ENCODE peak calls at places on chromosomes 3 and 15, in ten cellular contexts. K is heart left ventricle; F is GM23248; D is adrenal gland; X is effector memory CD4-positive, alpha-beta T cell; A is tibial nerve; N is esophagus squamous epithelium; U is esophagus muscularis mucosa; W is aorta; H is gastrocnemius medialis. B is an unnamed sample.

GRCh38 chr3:77042892-77043291 is 3.0 kb downstream of the ROBO2 start:
- DNase-seq in F (peak; percentile 6), D (no peak), H (no peak), A (no peak), K (no peak), X (no peak), U (no peak), W (no peak), N (no peak), B (peak; percentile 27)

GRCh38 chr15:88430051-88430450 is 37.1 kb downstream of the MRPL46 start:
- DNase-seq in U (peak; percentile 60), W (no peak), K (no peak), A (no peak), F (no peak), D (no peak), N (no peak), X (no peak), H (no peak), B (no peak)

GRCh38 chr3:154242766-154243165 is 81.5 kb downstream of the DHX36 start:
- DNase-seq in U (no peak), K (no peak), H (no peak), N (no peak), D (no peak), X (no peak), W (no peak), F (no peak), A (no peak), B (no peak)

GRCh38 chr3:59451041-59451763 is 401.4 kb upstream of the CFAP20DC start:
- DNase-seq in H (no peak), F (no peak), K (no peak), X (peak; percentile 24), W (no peak), N (no peak), U (no peak), D (no peak), A (no peak), B (no peak)

GRCh38 chr3:58824285-58824684 is 157.7 kb upstream of the FAM3D start:
- DNase-seq in A (peak; percentile 38), K (no peak), F (peak; percentile 80), W (no peak), H (no peak), U (no peak), X (no peak), N (no peak), D (peak; percentile 50), B (peak; percentile 80)

GRCh38 chr3:127092776-127093175 is 100.2 kb upstream of the PRR23E start:
- DNase-seq in H (no peak), U (no peak), F (peak; percentile 5), N (no peak), W (no peak), X (no peak), D (no peak), K (no peak), A (no peak), B (no peak)

GRCh38 chr3:30199096-30199734 is 407.2 kb upstream of the TGFBR2 start:
- DNase-seq in X (peak; percentile 7), F (peak; percentile 67), D (peak; percentile 68), A (peak; percentile 90), K (peak; percentile 81), W (peak; percentile 91), H (peak; percentile 32), U (no peak), N (no peak), B (peak; percentile 87)

GRCh38 chr3:185308126-185308754 is 54.4 kb upstream of the EHHADH start:
- DNase-seq in A (peak; percentile 73), D (peak; percentile 63), N (no peak), K (no peak), H (no peak), U (no peak), F (peak; percentile 56), W (no peak), X (no peak), B (peak; percentile 83)

GRCh38 chr15:101146118-101146702 is 105.6 kb downstream of the CHSY1 start:
- DNase-seq in K (no peak), H (no peak), A (no peak), F (no peak), D (no peak), U (no peak), W (peak; percentile 10), X (no peak), N (no peak), B (no peak)

GRCh38 chr3:155243512-155243921 is 50.0 kb downstream of the STRIT1 start:
- DNase-seq in D (no peak), U (no peak), W (no peak), H (no peak), X (no peak), F (peak; percentile 52), K (no peak), A (no peak), N (no peak), B (no peak)

GRCh38 chr3:30680789-30681188 is 74.4 kb downstream of the TGFBR2 start:
- DNase-seq in F (peak; percentile 48), W (no peak), D (no peak), K (no peak), A (peak; percentile 43), U (no peak), X (no peak), N (no peak), H (no peak), B (no peak)

GRCh38 chr3:51163051-51163450 is 222.0 kb upstream of the MANF start:
- DNase-seq in A (no peak), W (no peak), F (peak; percentile 2), H (no peak), K (no peak), N (no peak), D (no peak), X (no peak), U (no peak), B (no peak)

GRCh38 chr15:68042855-68043222 is 11.3 kb upstream of the PIAS1 start:
- DNase-seq in F (no peak), W (no peak), D (no peak), N (no peak), U (peak; percentile 7), A (no peak), H (no peak), K (no peak), X (no peak), B (no peak)

GRCh38 chr15:61051570-61052031 is 177.5 kb downstream of the RORA start:
- DNase-seq in A (peak; percentile 66), W (no peak), X (no peak), D (peak; percentile 30), U (peak; percentile 91), H (peak; percentile 32), F (peak; percentile 85), N (no peak), K (no peak), B (peak; percentile 71)

GRCh38 chr15:32867313-32867626 is 149.5 kb downstream of the GREM1 start:
- DNase-seq in D (no peak), W (no peak), A (no peak), N (no peak), X (no peak), H (no peak), K (no peak), F (peak; percentile 92), U (no peak), B (peak; percentile 82)

GRCh38 chr15:83200162-83200561 is 7.5 kb downstream of the HDGFL3 start:
- DNase-seq in D (no peak), W (no peak), F (peak; percentile 79), X (no peak), K (no peak), H (no peak), A (no peak), N (no peak), U (no peak), B (peak; percentile 36)

GRCh38 chr15:40344217-40344616 is 3.5 kb upstream of the CCDC9B start:
- DNase-seq in N (no peak), W (no peak), A (no peak), F (peak; percentile 57), K (no peak), U (no peak), D (no peak), H (no peak), X (no peak), B (no peak)

GRCh38 chr3:134249442-134249841 is 1.2 kb downstream of the RYK start:
- DNase-seq in W (no peak), U (no peak), N (no peak), F (no peak), K (no peak), H (no peak), X (no peak), A (no peak), D (no peak), B (no peak)
- H3K4me3 ChIP-seq in W (peak overlapping the region; percentile 96), U (peak overlapping the region; percentile 78), N (peak overlapping the region; percentile 79), F (peak overlapping the region; percentile 81), K (peak overlapping the region; percentile 78), H (peak overlapping the region; percentile 81), X (peak overlapping the region; percentile 69), A (peak overlapping the region; percentile 75), D (no peak overlapping the region), B (peak overlapping the region; percentile 75)

GRCh38 chr3:149398296-149398695 is 20.8 kb upstream of the TM4SF1 start:
- DNase-seq in H (no peak), N (no peak), A (no peak), U (no peak), X (no peak), K (no peak), D (no peak), W (no peak), F (no peak), B (no peak)
- H3K4me1 ChIP-seq in H (peaks cover 12% of the 10 kb centered on the region), N (no peaks in the 10 kb centered on the region), A (peaks cover 2% of the 10 kb centered on the region), U (no peaks in the 10 kb centered on the region), X (no peaks in the 10 kb centered on the region), K (peaks cover 8% of the 10 kb centered on the region), D (peaks cover 16% of the 10 kb centered on the region), W (peaks cover 11% of the 10 kb centered on the region), F (peaks cover 25% of the 10 kb centered on the region), B (no peaks in the 10 kb centered on the region)

GRCh38 chr15:76012021-76012551 is at the start of gene NRG4:
- DNase-seq in A (no peak), N (no peak), U (no peak), K (no peak), X (no peak), F (peak; percentile 24), W (no peak), D (no peak), H (no peak), B (no peak)
- H3K4me3 ChIP-seq in A (no peak within 1 kb of the TSS), N (no peak within 1 kb of the TSS), U (no peak within 1 kb of the TSS), K (no peak within 1 kb of the TSS), X (no peak within 1 kb of the TSS), F (peak within 1 kb of the TSS; percentile 21), W (peak within 1 kb of the TSS; percentile 34), D (no peak within 1 kb of the TSS), H (peak within 1 kb of the TSS; percentile 51), B (no peak within 1 kb of the TSS)

GRCh38 chr3:66394261-66395249 is 106.3 kb downstream of the LRIG1 start:
- DNase-seq in H (no peak), W (no peak), F (peak; percentile 67), X (no peak), D (no peak), K (no peak), N (no peak), A (no peak), U (no peak), B (no peak)

GRCh38 chr3:66393486-66394260 is 107.1 kb downstream of the LRIG1 start:
- DNase-seq in D (no peak), H (no peak), U (no peak), F (peak; percentile 10), N (no peak), A (no peak), X (peak; percentile 23), W (no peak), K (no peak), B (no peak)

GRCh38 chr3:66392966-66393485 is 107.8 kb downstream of the LRIG1 start:
- DNase-seq in W (no peak), U (no peak), H (no peak), X (no peak), D (no peak), F (no peak), K (no peak), N (no peak), A (no peak), B (no peak)

GRCh38 chr3:66390013-66390412 is 110.8 kb downstream of the LRIG1 start:
- DNase-seq in U (no peak), X (no peak), W (no peak), N (no peak), H (no peak), A (no peak), F (no peak), K (no peak), D (no peak), B (no peak)

GRCh38 chr3:66392512-66392911 is 108.3 kb downstream of the LRIG1 start:
- DNase-seq in D (no peak), K (no peak), U (no peak), X (no peak), W (no peak), N (no peak), A (no peak), F (no peak), H (no peak), B (no peak)
- H3K4me1 ChIP-seq in D (no peaks in the 10 kb centered on the region), K (peaks cover 12% of the 10 kb centered on the region), U (peaks cover 32% of the 10 kb centered on the region), X (peaks cover 26% of the 10 kb centered on the region), W (peaks cover 8% of the 10 kb centered on the region), N (no peaks in the 10 kb centered on the region), A (peaks cover 8% of the 10 kb centered on the region), F (peaks cover 18% of the 10 kb centered on the region), H (peaks cover 34% of the 10 kb centered on the region), B (no peaks in the 10 kb centered on the region)